ENCODE peak calls at places on chromosomes 6 and 20, in eight cellular contexts. One of them, this sample, is unnamed.
A peak's percentile ranks its signal among the peaks of the same experiment; 100 is the strongest.

GRCh38 chr6:3987072-3987471 is 91.9 kb downstream of the FAM217A start:
- DNase-seq in non-pigmented ciliary epithelial cell: no peak
- DNase-seq in KG1: no peak
- DNase-seq in DND-41: no peak
- DNase-seq in AG04449: peak; percentile 17
- DNase-seq in T follicular helper cell: no peak
- DNase-seq in activated CD4-positive, alpha-beta T cell treated with anti-CD3 and anti-CD28 coated beads, Interleukin-2, amount 50 U/mL, for 24 hours: no peak
- DNase-seq in WTC11: peak; percentile 23
- DNase-seq in this sample: no peak

GRCh38 chr6:140537211-140537610 is 1162.8 kb upstream of the CITED2 start:
- DNase-seq in non-pigmented ciliary epithelial cell: no peak
- DNase-seq in KG1: no peak
- DNase-seq in DND-41: no peak
- DNase-seq in AG04449: no peak
- DNase-seq in T follicular helper cell: no peak
- DNase-seq in activated CD4-positive, alpha-beta T cell treated with anti-CD3 and anti-CD28 coated beads, Interleukin-2, amount 50 U/mL, for 24 hours: no peak
- DNase-seq in WTC11: no peak
- DNase-seq in this sample: no peak

GRCh38 chr6:144150673-144151009 is 324 bp downstream of the STX11 start:
- DNase-seq in non-pigmented ciliary epithelial cell: no peak
- DNase-seq in KG1: no peak
- DNase-seq in DND-41: peak; percentile 56
- DNase-seq in AG04449: no peak
- DNase-seq in T follicular helper cell: no peak
- DNase-seq in activated CD4-positive, alpha-beta T cell treated with anti-CD3 and anti-CD28 coated beads, Interleukin-2, amount 50 U/mL, for 24 hours: no peak
- DNase-seq in WTC11: peak; percentile 64
- DNase-seq in this sample: no peak

GRCh38 chr6:128672023-128672422 is 151.6 kb upstream of the PTPRK start:
- DNase-seq in non-pigmented ciliary epithelial cell: no peak
- DNase-seq in KG1: no peak
- DNase-seq in DND-41: no peak
- DNase-seq in AG04449: no peak
- DNase-seq in T follicular helper cell: no peak
- DNase-seq in activated CD4-positive, alpha-beta T cell treated with anti-CD3 and anti-CD28 coated beads, Interleukin-2, amount 50 U/mL, for 24 hours: no peak
- DNase-seq in WTC11: no peak
- DNase-seq in this sample: no peak

GRCh38 chr6:64299176-64299575 is 663.6 kb downstream of the PHF3 start:
- DNase-seq in non-pigmented ciliary epithelial cell: no peak
- DNase-seq in KG1: no peak
- DNase-seq in DND-41: no peak
- DNase-seq in AG04449: no peak
- DNase-seq in T follicular helper cell: no peak
- DNase-seq in activated CD4-positive, alpha-beta T cell treated with anti-CD3 and anti-CD28 coated beads, Interleukin-2, amount 50 U/mL, for 24 hours: no peak
- DNase-seq in WTC11: no peak
- DNase-seq in this sample: no peak

GRCh38 chr6:89974776-89975175 is 80.5 kb downstream of the GJA10 start:
- DNase-seq in non-pigmented ciliary epithelial cell: no peak
- DNase-seq in KG1: no peak
- DNase-seq in DND-41: no peak
- DNase-seq in AG04449: no peak
- DNase-seq in T follicular helper cell: no peak
- DNase-seq in activated CD4-positive, alpha-beta T cell treated with anti-CD3 and anti-CD28 coated beads, Interleukin-2, amount 50 U/mL, for 24 hours: no peak
- DNase-seq in WTC11: no peak
- DNase-seq in this sample: no peak

GRCh38 chr6:70103798-70104197 is 199.1 kb downstream of the COL9A1 start:
- DNase-seq in non-pigmented ciliary epithelial cell: no peak
- DNase-seq in KG1: no peak
- DNase-seq in DND-41: no peak
- DNase-seq in AG04449: no peak
- DNase-seq in T follicular helper cell: no peak
- DNase-seq in activated CD4-positive, alpha-beta T cell treated with anti-CD3 and anti-CD28 coated beads, Interleukin-2, amount 50 U/mL, for 24 hours: no peak
- DNase-seq in WTC11: peak; percentile 23
- DNase-seq in this sample: no peak

GRCh38 chr6:145028144-145028818 is 707.0 kb downstream of the EPM2A start:
- DNase-seq in non-pigmented ciliary epithelial cell: no peak
- DNase-seq in KG1: peak; percentile 10
- DNase-seq in DND-41: peak; percentile 17
- DNase-seq in AG04449: no peak
- DNase-seq in T follicular helper cell: no peak
- DNase-seq in activated CD4-positive, alpha-beta T cell treated with anti-CD3 and anti-CD28 coated beads, Interleukin-2, amount 50 U/mL, for 24 hours: peak; percentile 12
- DNase-seq in WTC11: no peak
- DNase-seq in this sample: no peak

GRCh38 chr6:169427856-169428255 is 174.2 kb upstream of the THBS2 start:
- DNase-seq in non-pigmented ciliary epithelial cell: peak; percentile 30
- DNase-seq in KG1: no peak
- DNase-seq in DND-41: no peak
- DNase-seq in AG04449: no peak
- DNase-seq in T follicular helper cell: no peak
- DNase-seq in activated CD4-positive, alpha-beta T cell treated with anti-CD3 and anti-CD28 coated beads, Interleukin-2, amount 50 U/mL, for 24 hours: no peak
- DNase-seq in WTC11: no peak
- DNase-seq in this sample: no peak

GRCh38 chr6:149046164-149046821 is 271.2 kb upstream of the TAB2 start:
- DNase-seq in non-pigmented ciliary epithelial cell: no peak
- DNase-seq in KG1: no peak
- DNase-seq in DND-41: no peak
- DNase-seq in AG04449: no peak
- DNase-seq in T follicular helper cell: no peak
- DNase-seq in activated CD4-positive, alpha-beta T cell treated with anti-CD3 and anti-CD28 coated beads, Interleukin-2, amount 50 U/mL, for 24 hours: no peak
- DNase-seq in WTC11: no peak
- DNase-seq in this sample: no peak

GRCh38 chr20:63029358-63030121 is 22.8 kb upstream of the BHLHE23 start:
- DNase-seq in non-pigmented ciliary epithelial cell: no peak
- DNase-seq in KG1: no peak
- DNase-seq in DND-41: no peak
- DNase-seq in AG04449: no peak
- DNase-seq in T follicular helper cell: no peak
- DNase-seq in activated CD4-positive, alpha-beta T cell treated with anti-CD3 and anti-CD28 coated beads, Interleukin-2, amount 50 U/mL, for 24 hours: no peak
- DNase-seq in WTC11: no peak
- DNase-seq in this sample: no peak

GRCh38 chr6:43285832-43286231 is 12.2 kb upstream of the SLC22A7 start:
- DNase-seq in non-pigmented ciliary epithelial cell: no peak
- DNase-seq in KG1: no peak
- DNase-seq in DND-41: no peak
- DNase-seq in AG04449: no peak
- DNase-seq in T follicular helper cell: no peak
- DNase-seq in activated CD4-positive, alpha-beta T cell treated with anti-CD3 and anti-CD28 coated beads, Interleukin-2, amount 50 U/mL, for 24 hours: no peak
- DNase-seq in WTC11: no peak
- DNase-seq in this sample: no peak

This sample was measured in GF-D8.